ENCODE peak calls at places on chromosomes 4 and X, in nine cellular contexts. I is cardiac muscle cell; S is brain microvascular endothelial cell; R is right atrium auricular region; K is AG04450; X is right lobe of liver; O is aorta; W is neural progenitor cell; F is naive thymus-derived CD4-positive, alpha-beta T cell. M is an unnamed sample. For H3K27me3, the result is how much of the 10 kb centered on the place peaks cover.

GRCh38 chrX:55767100-55767499 is 49.6 kb downstream of the RRAGB start:
- DNase-seq in X (no peak), O (no peak), R (no peak), I (no peak), K (no peak), W (no peak), F (no peak), S (no peak), M (no peak)

GRCh38 chr4:75708218-75708691 is 16.1 kb upstream of the USO1 start:
- DNase-seq in O (no peak), K (no peak), X (no peak), I (no peak), R (no peak), S (no peak), W (peak), F (peak), M (no peak)

GRCh38 chrX:118698516-118699247 is 28.7 kb upstream of the IL13RA1 start:
- DNase-seq in K (no peak), S (peak), X (no peak), F (no peak), O (no peak), W (no peak), I (no peak), R (no peak), M (no peak)

GRCh38 chr4:139656614-139657486 is 8.8 kb upstream of the MGST2 start:
- DNase-seq in S (peak), R (peak), O (peak), W (peak), X (peak), F (peak), K (peak), I (peak), M (no peak)

GRCh38 chrX:73267206-73267605 is 52.6 kb upstream of the NAP1L2 start:
- DNase-seq in O (no peak), W (no peak), K (no peak), I (no peak), X (no peak), F (no peak), S (no peak), R (no peak), M (no peak)

GRCh38 chrX:48934581-48935331 is 15.9 kb upstream of the PIM2 start:
- DNase-seq in K (no peak), F (peak), X (no peak), W (no peak), I (no peak), O (peak), R (no peak), S (no peak), M (no peak)

GRCh38 chr4:41183021-41183553 is 31.3 kb downstream of the APBB2 start:
- DNase-seq in X (no peak), I (no peak), O (no peak), R (no peak), S (no peak), K (no peak), W (no peak), F (no peak), M (no peak)

GRCh38 chr4:141132689-141133145 is 552 bp downstream of the RNF150 start:
- DNase-seq in W (peak), S (peak), K (no peak), X (peak), O (peak), F (no peak), R (no peak), I (peak), M (no peak)

GRCh38 chr4:185811509-185812364 is at the start of gene SORBS2:
- DNase-seq in W (peak), K (no peak), F (no peak), S (peak), I (peak), R (no peak), O (no peak), X (peak), M (no peak)

GRCh38 chrX:64093761-64094160 is 111.7 kb downstream of the AMER1 start:
- DNase-seq in O (no peak), R (no peak), F (peak), S (peak), W (peak), I (peak), X (no peak), K (no peak), M (no peak)

GRCh38 chr4:139234258-139234657 is 45.8 kb downstream of the MGARP start:
- DNase-seq in I (no peak), X (no peak), O (no peak), F (no peak), R (no peak), S (no peak), W (no peak), K (no peak), M (no peak)

GRCh38 chr4:163404570-163404969 is 60.9 kb downstream of the NPY5R start:
- DNase-seq in R (no peak), K (no peak), I (no peak), W (no peak), O (no peak), S (no peak), X (no peak), F (no peak), M (no peak)

GRCh38 chr4:82811838-82812672 is 13.5 kb upstream of the SCD5 start:
- DNase-seq in F (no peak), R (no peak), X (no peak), O (no peak), I (no peak), S (peak), W (peak), K (no peak), M (no peak)
- H3K27me3 ChIP-seq in F (under half), R (under half), X (under half), O (under half), I (under half), S (under half), W (under half), K (under half), M (under half)

GRCh38 chr4:1459081-1459480 is 52.8 kb upstream of the NKX1-1 start:
- DNase-seq in W (no peak), S (no peak), O (no peak), R (no peak), X (peak), K (no peak), F (no peak), I (no peak), M (no peak)

GRCh38 chr4:1462009-1462767 is 55.9 kb upstream of the NKX1-1 start:
- DNase-seq in W (no peak), O (no peak), S (no peak), X (peak), R (no peak), F (no peak), I (no peak), K (no peak), M (no peak)

GRCh38 chr4:1458581-1458980 is 52.3 kb upstream of the NKX1-1 start:
- DNase-seq in W (no peak), I (no peak), R (no peak), X (peak), F (no peak), O (no peak), S (no peak), K (no peak), M (no peak)

GRCh38 chr4:1460967-1461868 is 55.0 kb upstream of the NKX1-1 start:
- DNase-seq in K (no peak), S (no peak), R (no peak), X (peak), I (no peak), F (no peak), W (no peak), O (no peak), M (no peak)

DNA sequence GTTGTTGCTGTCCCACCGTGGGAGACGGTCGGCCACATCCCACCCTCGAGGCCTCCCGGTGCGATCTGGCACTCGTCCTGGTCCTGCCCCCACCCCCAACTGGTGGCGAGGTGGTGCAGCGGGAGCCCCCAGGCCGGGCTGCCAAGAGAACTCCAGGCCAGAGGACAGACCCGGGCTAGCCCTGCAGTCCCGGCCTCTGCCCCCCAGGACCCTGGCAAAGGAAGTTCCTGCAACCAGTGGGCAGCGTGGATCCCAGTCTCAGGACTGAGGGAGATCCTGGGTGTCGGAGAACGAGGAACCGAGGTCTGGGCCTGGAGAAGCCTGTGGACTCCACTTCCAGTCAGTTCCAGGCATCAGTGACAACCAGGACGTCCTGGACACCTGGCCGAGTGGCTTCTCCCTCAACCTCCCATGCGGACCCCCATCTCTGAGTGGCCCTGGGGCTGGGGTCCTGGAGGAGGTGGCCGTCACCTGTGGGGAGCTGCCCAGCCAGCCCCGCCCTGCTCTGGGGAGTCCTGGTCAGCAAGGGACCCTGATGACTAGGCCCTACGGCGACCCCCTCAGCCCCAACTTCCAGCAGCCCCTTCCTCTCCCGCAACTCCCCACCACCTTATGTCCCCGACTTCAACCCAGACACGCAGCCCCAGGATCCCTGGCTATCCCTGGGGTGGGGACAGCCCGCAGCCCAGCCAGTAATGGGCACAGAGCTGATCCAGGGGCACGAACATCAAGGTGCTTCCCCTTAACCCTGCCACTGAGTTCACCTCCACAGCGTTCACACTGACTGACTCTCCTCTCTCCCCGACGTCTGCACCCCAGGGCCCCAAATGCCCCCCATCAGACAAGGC is 53.6 kb upstream of the NKX1-1 start:
- DNase-seq in O (no peak), I (no peak), F (no peak), W (no peak), S (no peak), R (no peak), K (no peak), X (peak), M (peak)
- H3K27me3 ChIP-seq in O (under half), I (under half), F (under half), W (under half), S (half or more), R (under half), K (half or more), X (under half), M (under half)

DNA sequence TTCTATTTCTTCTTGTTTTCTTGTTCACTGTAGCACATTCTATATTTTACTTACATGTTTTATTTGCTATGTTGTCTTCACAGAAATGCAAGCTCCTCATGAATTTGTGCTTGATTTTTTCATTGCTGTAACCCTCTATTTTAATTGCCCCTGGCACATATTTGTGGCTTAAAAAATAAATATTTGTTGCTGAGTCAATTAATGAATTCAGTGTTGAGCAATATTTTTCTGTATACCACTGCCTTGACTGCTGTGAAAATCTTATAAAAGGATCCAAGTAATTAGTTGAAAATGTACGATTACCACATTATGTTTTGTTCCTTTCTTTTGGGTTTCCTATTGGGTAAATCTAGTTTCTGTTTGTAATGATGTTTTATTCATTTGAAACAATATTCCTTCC is 68.5 kb downstream of the FAM47A start:
- DNase-seq in O (no peak), X (no peak), F (no peak), S (no peak), K (no peak), R (no peak), I (no peak), W (no peak), M (no peak)
- H3K27me3 ChIP-seq in O (under half), X (under half), F (under half), S (under half), K (under half), R (under half), I (under half), W (under half), M (under half)

DNA sequence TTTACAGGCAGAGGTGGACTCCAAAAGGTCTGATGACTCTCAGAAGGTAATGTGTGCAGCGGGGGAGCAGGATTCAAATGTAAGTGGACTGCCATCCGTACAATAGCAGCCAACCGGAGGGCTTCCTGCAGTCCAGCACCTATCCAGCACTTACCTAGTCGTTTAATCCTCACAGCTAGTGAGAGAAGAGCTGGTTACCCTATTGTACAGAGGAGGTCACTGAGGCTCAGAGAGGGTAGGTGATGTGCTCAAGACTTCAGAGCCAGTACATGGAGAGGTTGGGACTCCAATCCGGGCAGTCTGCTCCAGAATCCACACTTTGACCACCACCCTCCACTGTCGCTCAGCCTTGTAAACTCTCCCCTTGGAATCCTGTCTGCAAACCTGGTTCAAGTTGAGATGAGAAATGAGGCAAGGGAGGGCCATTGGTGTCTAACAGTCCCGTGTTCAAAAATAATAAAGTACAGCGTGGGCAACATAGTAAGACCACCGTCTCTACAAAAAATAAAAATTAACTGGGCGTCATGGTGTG is 22.5 kb upstream of the JAKMIP1 start:
- DNase-seq in W (peak), F (no peak), O (no peak), S (no peak), R (no peak), I (peak), X (no peak), K (no peak), M (peak)
- H3K27me3 ChIP-seq in W (half or more), F (under half), O (under half), S (under half), R (under half), I (under half), X (under half), K (under half), M (under half)

M was measured in dorsolateral prefrontal cortex.